ENCODE peak calls at places on chromosome 22, in eight cellular contexts. W is lower lobe of right lung; X is astrocyte; D is mucosa of descending colon; G is CD8-positive, alpha-beta T cell; V is fibroblast of the aortic adventitia; F is fibroblast of mammary gland; L is lower leg skin. S is an unnamed sample.

GRCh38 chr22:27673839-27674238 is 127.7 kb downstream of the MN1 start:
- DNase-seq in W (no peak), X (no peak), D (no peak), G (no peak), V (no peak), F (no peak), L (no peak), S (no peak)

GRCh38 chr22:39908737-39909136 is 7.9 kb downstream of the GRAP2 start:
- DNase-seq in W (no peak), X (peak), D (no peak), G (no peak), V (no peak), F (peak), L (no peak), S (no peak)

GRCh38 chr22:17807086-17807485 is 32.8 kb upstream of the BID start:
- DNase-seq in W (no peak), X (no peak), D (no peak), G (no peak), V (no peak), F (no peak), L (no peak), S (no peak)

GRCh38 chr22:40512426-40513136 is 123.9 kb downstream of the MRTFA start:
- DNase-seq in W (no peak), X (peak), D (no peak), G (no peak), V (peak), F (peak), L (no peak), S (peak)

GRCh38 chr22:35615156-35615555 is 2.0 kb downstream of the MB start:
- DNase-seq in W (no peak), X (no peak), D (no peak), G (no peak), V (peak), F (peak), L (no peak), S (no peak)

GRCh38 chr22:48663297-48663696 is 1164.4 kb downstream of the BRD1 start:
- DNase-seq in W (no peak), X (no peak), D (no peak), G (no peak), V (no peak), F (peak), L (no peak), S (no peak)

GRCh38 chr22:26445577-26446275 is 16.7 kb downstream of the ASPHD2 start:
- DNase-seq in W (no peak), X (no peak), D (no peak), G (no peak), V (no peak), F (no peak), L (peak), S (no peak)

GRCh38 chr22:38824587-38824986 is 19.2 kb downstream of the NPTXR start:
- DNase-seq in W (peak), X (peak), D (peak), G (peak), V (peak), F (peak), L (no peak), S (peak)

GRCh38 chr22:49365910-49366309 is 461.8 kb downstream of the BRD1 start:
- DNase-seq in W (no peak), X (no peak), D (no peak), G (no peak), V (no peak), F (no peak), L (peak), S (no peak)

GRCh38 chr22:22772883-22773282 is 114.7 kb upstream of the IGLL5 start:
- DNase-seq in W (no peak), X (no peak), D (no peak), G (no peak), V (no peak), F (no peak), L (no peak), S (no peak)

GRCh38 chr22:29710922-29711593 is 8.7 kb upstream of the CABP7 start:
- DNase-seq in W (no peak), X (no peak), D (peak), G (no peak), V (no peak), F (no peak), L (no peak), S (no peak)

GRCh38 chr22:30196141-30196866 is 50.3 kb downstream of the LIF start:
- DNase-seq in W (peak), X (peak), D (peak), G (peak), V (peak), F (peak), L (peak), S (peak)

GRCh38 chr22:32106930-32107329 is 52.2 kb downstream of the C22orf42 start:
- DNase-seq in W (no peak), X (no peak), D (no peak), G (no peak), V (peak), F (peak), L (no peak), S (no peak)

GRCh38 chr22:41482319-41482935 is 13.5 kb downstream of the ACO2 start:
- DNase-seq in W (no peak), X (peak), D (no peak), G (no peak), V (peak), F (peak), L (no peak), S (no peak)

GRCh38 chr22:30516273-30516672 is 10.8 kb upstream of the SEC14L4 start:
- DNase-seq in W (no peak), X (no peak), D (no peak), G (no peak), V (no peak), F (no peak), L (no peak), S (no peak)

DNA sequence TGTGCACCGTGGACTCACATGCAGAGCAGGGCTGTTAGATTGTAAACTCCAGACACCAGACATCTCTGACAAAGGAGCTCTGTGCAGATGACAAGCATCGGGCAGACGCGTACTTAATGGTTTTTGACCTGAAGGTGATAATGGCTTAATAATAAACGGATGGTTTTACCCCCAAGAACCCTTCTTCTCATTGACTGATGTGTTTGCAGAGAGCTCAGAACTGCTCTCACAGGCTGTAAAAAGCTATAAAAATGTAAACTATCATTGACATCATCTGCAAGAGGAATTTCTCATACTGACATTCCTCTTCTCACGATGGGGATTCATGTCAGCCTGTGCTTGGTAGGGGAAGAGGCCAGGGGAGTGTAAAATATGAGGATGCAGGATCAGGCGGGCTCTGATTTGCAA is 8.6 kb upstream of the ARHGAP8 start:
- DNase-seq in W (no peak), X (no peak), D (no peak), G (no peak), V (no peak), F (no peak), L (no peak), S (no peak)
- TF ChIP-seq CTCF in W (no peak), X (no peak), D (no peak), G (no peak), V (no peak), F (no peak), L (no peak), S (no peak)

GRCh38 chr22:36701166-36701713 is 2.3 kb downstream of the CACNG2 start:
- DNase-seq in W (no peak), X (no peak), D (no peak), G (no peak), V (no peak), F (no peak), L (no peak), S (no peak)

GRCh38 chr22:36702832-36703210 is 731 bp downstream of the CACNG2 start:
- DNase-seq in W (no peak), X (no peak), D (no peak), G (no peak), V (no peak), F (no peak), L (no peak), S (no peak)

DNA sequence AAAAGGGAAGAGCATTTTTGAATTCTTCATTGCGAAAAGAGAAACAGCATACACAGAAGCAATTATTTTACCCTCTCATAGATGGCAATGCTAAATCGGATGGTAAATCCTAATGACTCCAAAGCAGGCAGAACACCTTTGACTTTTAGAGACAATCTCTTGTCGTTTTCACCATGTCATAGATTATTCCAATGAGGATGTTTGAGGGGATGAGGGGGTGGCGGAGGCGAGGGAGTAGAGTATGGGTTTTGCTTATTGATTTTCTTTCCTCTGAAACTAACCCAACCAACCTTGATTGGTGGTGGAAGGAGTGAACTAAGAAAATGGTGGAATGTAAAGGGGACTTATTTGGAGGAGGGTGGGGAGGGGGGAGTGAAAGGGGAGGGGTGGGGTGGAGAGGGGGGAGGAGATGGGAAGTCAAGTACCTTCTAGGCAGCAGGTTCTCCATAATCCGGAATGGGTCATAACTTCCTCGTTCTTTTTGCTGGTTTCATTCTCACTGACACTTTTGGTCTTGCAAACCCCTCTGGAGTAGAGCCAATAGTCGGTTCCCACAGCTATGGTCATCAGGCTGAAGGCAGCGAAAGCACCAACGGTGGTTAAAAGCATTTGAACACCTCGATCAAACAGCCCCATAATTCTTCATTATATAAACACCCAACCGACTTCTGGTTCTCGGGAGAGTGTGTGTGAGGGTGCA is 1.5 kb downstream of the CACNG2 start:
- DNase-seq in W (no peak), X (no peak), D (no peak), G (no peak), V (no peak), F (no peak), L (no peak), S (no peak)
- H3K4me3 ChIP-seq in W (no peak), X (no peak), D (no peak), G (no peak), V (no peak), F (no peak), L (no peak), S (no peak)

DNA sequence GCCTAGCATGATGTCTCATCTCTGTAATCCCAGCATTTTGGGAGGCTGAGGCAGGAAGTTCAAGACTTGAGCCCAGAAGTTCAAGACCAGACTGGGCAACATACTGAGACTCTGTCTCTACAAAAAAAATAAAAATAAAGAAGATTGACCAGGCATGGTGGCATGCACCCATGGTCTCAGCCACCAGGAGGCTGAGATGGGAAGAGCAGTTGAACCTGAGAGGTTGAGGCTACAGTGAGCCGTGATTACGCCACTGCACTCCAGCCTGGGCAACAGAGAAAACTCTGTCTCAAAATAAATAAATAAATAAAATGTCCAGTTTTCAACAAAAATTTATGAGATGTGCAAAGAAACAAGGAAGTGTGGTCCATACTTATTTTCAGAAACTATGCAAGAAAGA is 28.3 kb downstream of the EFCAB6 start:
- DNase-seq in W (no peak), X (no peak), D (no peak), G (no peak), V (no peak), F (no peak), L (no peak), S (no peak)
- TF ChIP-seq CTCF in W (no peak), X (no peak), D (no peak), G (no peak), V (peak), F (peak), L (no peak), S (no peak)

DNA sequence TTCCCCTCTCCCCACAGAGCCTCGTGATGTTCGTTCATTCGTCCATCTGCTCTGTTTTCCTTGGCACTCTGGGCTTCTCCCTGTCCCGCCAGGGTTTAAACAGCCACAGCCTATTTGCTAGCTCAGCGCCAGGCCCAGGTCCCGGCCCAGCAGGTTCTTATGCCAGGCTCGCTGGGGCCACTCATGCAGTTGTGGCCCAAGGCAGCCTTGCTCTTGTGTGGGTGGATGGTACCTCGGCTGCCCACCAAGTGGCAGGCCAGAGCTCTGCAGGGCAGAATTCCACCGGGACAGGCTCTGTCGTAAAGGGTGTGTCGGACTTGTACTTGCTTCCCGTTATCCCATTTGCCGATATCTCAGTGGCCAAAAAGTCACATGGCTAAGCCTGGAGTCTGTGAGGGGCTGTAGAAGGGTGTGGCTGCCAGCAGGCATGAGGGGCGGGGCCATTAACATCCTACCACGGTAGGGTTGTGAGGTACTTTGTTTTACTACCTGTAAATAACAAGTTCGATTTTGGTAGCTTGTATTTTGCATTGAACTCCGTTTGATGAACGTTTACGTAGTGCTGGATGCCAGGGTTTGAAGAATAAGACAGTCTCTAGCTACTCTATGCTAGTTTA is 7.9 kb downstream of the FAM118A start:
- DNase-seq in W (no peak), X (peak), D (peak), G (no peak), V (peak), F (peak), L (peak), S (no peak)
- H3K4me3 ChIP-seq in W (no peak), X (peak), D (no peak), G (peak), V (peak), F (no peak), L (no peak), S (no peak)

DNA sequence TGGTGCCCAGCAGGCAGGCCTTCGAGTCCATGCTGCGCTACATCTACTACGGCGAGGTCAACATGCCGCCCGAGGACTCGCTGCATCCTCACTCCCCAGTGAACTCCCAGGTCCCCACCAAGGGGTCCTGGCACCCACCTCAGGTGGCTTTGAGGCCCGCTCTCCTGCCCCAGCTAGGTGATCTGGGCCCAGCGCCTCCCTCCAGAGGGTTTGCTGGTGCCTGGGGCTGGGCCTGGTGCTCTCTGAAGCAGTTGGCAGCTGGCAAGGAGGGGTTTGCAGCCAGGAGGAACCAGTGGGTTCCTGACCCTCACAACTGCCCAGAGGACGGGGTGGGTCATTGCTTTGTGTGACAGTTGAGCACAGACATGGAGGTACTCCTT is 5.9 kb downstream of the THAP7 start:
- DNase-seq in W (no peak), X (no peak), D (no peak), G (no peak), V (no peak), F (no peak), L (no peak), S (no peak)
- TF ChIP-seq CTCF in W (no peak), X (no peak), D (no peak), G (no peak), V (no peak), F (no peak), L (no peak), S (no peak)

GRCh38 chr22:37817705-37818311 is 5.4 kb upstream of the GALR3 start:
- DNase-seq in W (peak), X (peak), D (peak), G (peak), V (peak), F (peak), L (peak), S (no peak)

GRCh38 chr22:37816543-37817180 is 6.5 kb upstream of the GALR3 start:
- DNase-seq in W (no peak), X (no peak), D (no peak), G (no peak), V (no peak), F (no peak), L (no peak), S (no peak)

GRCh38 chr22:37819100-37819433 is 4.1 kb upstream of the GALR3 start:
- DNase-seq in W (no peak), X (no peak), D (no peak), G (no peak), V (no peak), F (no peak), L (no peak), S (no peak)

GRCh38 chr22:37820350-37820749 is 2.8 kb upstream of the GALR3 start:
- DNase-seq in W (no peak), X (no peak), D (no peak), G (no peak), V (no peak), F (no peak), L (no peak), S (no peak)

GRCh38 chr22:37818397-37819099 is 4.6 kb upstream of the GALR3 start:
- DNase-seq in W (peak), X (peak), D (peak), G (peak), V (peak), F (peak), L (peak), S (no peak)
- H3K4me3 ChIP-seq in W (peak), X (peak), D (no peak), G (peak), V (peak), F (no peak), L (no peak), S (peak)

GRCh38 chr22:24232725-24233124 is 12.2 kb downstream of the GGT5 start:
- DNase-seq in W (no peak), X (no peak), D (no peak), G (no peak), V (no peak), F (no peak), L (no peak), S (no peak)
- TF ChIP-seq CTCF in W (no peak), X (no peak), D (no peak), G (no peak), V (no peak), F (no peak), L (no peak), S (no peak)

S was measured in retinal pigment epithelial cell.